ENCODE peak calls at places on chromosomes 3 and 15, in ten cellular contexts. S is T-helper 2 cell, E is cardiac fibroblast, B is AG04450, C is mesendoderm, Y is endodermal cell, G is NB4, J is RWPE1, R is uterus, M is left colon. A is an unnamed sample.

GRCh38 chr3:127574880-127575878 is 15.4 kb downstream of the TPRA1 start:
- DNase-seq in S (peak; percentile 63), E (peak; percentile 96), B (peak; percentile 74), C (peak; percentile 87), Y (peak; percentile 94), G (peak; percentile 83), J (peak; percentile 94), R (peak; percentile 90), M (peak; percentile 83), A (peak; percentile 100)

GRCh38 chr3:181698263-181698944 is 13.3 kb upstream of the SOX2 start:
- DNase-seq in S (no peak), E (no peak), B (no peak), C (no peak), Y (peak; percentile 63), G (no peak), J (no peak), R (no peak), M (no peak), A (no peak)

GRCh38 chr3:48405343-48405881 is 24.5 kb downstream of the PLXNB1 start:
- DNase-seq in S (no peak), E (no peak), B (no peak), C (no peak), Y (no peak), G (no peak), J (no peak), R (no peak), M (peak; percentile 23), A (no peak)

GRCh38 chr3:61813656-61814055 is 252.3 kb downstream of the PTPRG start:
- DNase-seq in S (no peak), E (peak; percentile 29), B (no peak), C (no peak), Y (no peak), G (no peak), J (no peak), R (no peak), M (no peak), A (no peak)

GRCh38 chr3:85709483-85709882 is 750.7 kb downstream of the CADM2 start:
- DNase-seq in S (no peak), E (no peak), B (no peak), C (no peak), Y (no peak), G (no peak), J (no peak), R (no peak), M (no peak), A (no peak)

GRCh38 chr15:28021281-28022039 is 77.7 kb downstream of the OCA2 start:
- DNase-seq in S (no peak), E (peak; percentile 4), B (peak; percentile 42), C (peak; percentile 86), Y (peak; percentile 89), G (peak; percentile 43), J (peak; percentile 37), R (no peak), M (no peak), A (peak; percentile 50)

GRCh38 chr3:134058728-134059601 is 29.2 kb upstream of the SLCO2A1 start:
- DNase-seq in S (no peak), E (no peak), B (no peak), C (no peak), Y (peak; percentile 26), G (no peak), J (no peak), R (no peak), M (no peak), A (no peak)

GRCh38 chr3:113747719-113748046 is 848 bp downstream of the ATP6V1A start:
- DNase-seq in S (no peak), E (no peak), B (no peak), C (no peak), Y (no peak), G (peak; percentile 56), J (no peak), R (no peak), M (no peak), A (peak; percentile 48)

GRCh38 chr3:75325716-75326115 is 338.4 kb upstream of the FRG2C start:
- DNase-seq in S (no peak), E (no peak), B (no peak), C (peak; percentile 81), Y (peak; percentile 73), G (no peak), J (no peak), R (no peak), M (no peak), A (no peak)

GRCh38 chr15:59948924-59949613 is 55.0 kb upstream of the FOXB1 start:
- DNase-seq in S (no peak), E (no peak), B (no peak), C (no peak), Y (no peak), G (no peak), J (no peak), R (no peak), M (no peak), A (no peak)

GRCh38 chr15:62940755-62941361 is 101.7 kb upstream of the TPM1 start:
- DNase-seq in S (no peak), E (peak; percentile 95), B (peak; percentile 80), C (peak; percentile 10), Y (no peak), G (peak; percentile 48), J (peak; percentile 88), R (peak; percentile 78), M (peak; percentile 57), A (peak; percentile 56)

GRCh38 chr15:62323353-62323752 is 158.3 kb upstream of the C2CD4B start:
- DNase-seq in S (no peak), E (no peak), B (no peak), C (peak; percentile 35), Y (no peak), G (no peak), J (no peak), R (no peak), M (no peak), A (no peak)

GRCh38 chr3:174725303-174725702 is 133.8 kb upstream of the NAALADL2 start:
- DNase-seq in S (no peak), E (no peak), B (no peak), C (no peak), Y (no peak), G (no peak), J (no peak), R (no peak), M (no peak), A (no peak)

GRCh38 chr3:46715507-46716175 is 2.0 kb downstream of the PRSS50 start:
- DNase-seq in S (no peak), E (no peak), B (no peak), C (no peak), Y (peak; percentile 28), G (no peak), J (no peak), R (no peak), M (no peak), A (no peak)

GRCh38 chr15:89206908-89207331 is 14.5 kb downstream of the RLBP1 start:
- DNase-seq in S (peak; percentile 53), E (peak; percentile 75), B (peak; percentile 16), C (peak; percentile 83), Y (peak; percentile 96), G (peak; percentile 81), J (peak; percentile 91), R (peak; percentile 64), M (peak; percentile 45), A (peak; percentile 94)

GRCh38 chr3:64459711-64460110 is 228.1 kb downstream of the ADAMTS9 start:
- DNase-seq in S (no peak), E (peak; percentile 61), B (no peak), C (no peak), Y (no peak), G (no peak), J (no peak), R (no peak), M (no peak), A (no peak)

GRCh38 chr3:112818289-112818688 is 28.4 kb downstream of the CD200R1L start:
- DNase-seq in S (no peak), E (peak; percentile 54), B (no peak), C (no peak), Y (no peak), G (peak; percentile 49), J (peak; percentile 5), R (no peak), M (no peak), A (no peak)

A was measured in COLO829.